ENCODE peak calls at places on chromosomes 3 and 15, in seven cellular contexts. One of them, this sample, is unnamed. For H3K4me1, the result is how much of the 10 kb centered on the place peaks cover.

GRCh38 chr3:46266598-46266997 is 24.3 kb downstream of the CCR3 start:
- ATAC-seq in right cardiac atrium: no peak
- ATAC-seq in A549: no peak
- ATAC-seq in lung: no peak
- ATAC-seq in HCT116: no peak
- ATAC-seq in GM23338: no peak
- ATAC-seq in lower lobe of right lung: no peak
- ATAC-seq in this sample: no peak

GRCh38 chr3:98587654-98588532 is 5.5 kb downstream of the CPOX start:
- ATAC-seq in right cardiac atrium: no peak
- ATAC-seq in A549: no peak
- ATAC-seq in lung: no peak
- ATAC-seq in HCT116: no peak
- ATAC-seq in GM23338: no peak
- ATAC-seq in lower lobe of right lung: no peak
- ATAC-seq in this sample: no peak

GRCh38 chr3:120470870-120471269 is 20.1 kb upstream of the FSTL1 start:
- ATAC-seq in right cardiac atrium: peak
- ATAC-seq in A549: no peak
- ATAC-seq in lung: no peak
- ATAC-seq in HCT116: no peak
- ATAC-seq in GM23338: no peak
- ATAC-seq in lower lobe of right lung: no peak
- ATAC-seq in this sample: peak

GRCh38 chr15:65072617-65073016 is 3.9 kb upstream of the KBTBD13 start:
- ATAC-seq in right cardiac atrium: no peak
- ATAC-seq in A549: no peak
- ATAC-seq in lung: no peak
- ATAC-seq in HCT116: no peak
- ATAC-seq in GM23338: no peak
- ATAC-seq in lower lobe of right lung: no peak
- ATAC-seq in this sample: no peak

GRCh38 chr15:71202712-71203111 is 87.4 kb downstream of the THSD4 start:
- ATAC-seq in right cardiac atrium: no peak
- ATAC-seq in A549: no peak
- ATAC-seq in lung: no peak
- ATAC-seq in HCT116: no peak
- ATAC-seq in GM23338: peak
- ATAC-seq in lower lobe of right lung: no peak
- ATAC-seq in this sample: no peak

GRCh38 chr3:45983865-45984264 is 11.8 kb downstream of the FYCO1 start:
- ATAC-seq in right cardiac atrium: no peak
- ATAC-seq in A549: no peak
- ATAC-seq in lung: no peak
- ATAC-seq in HCT116: no peak
- ATAC-seq in GM23338: no peak
- ATAC-seq in lower lobe of right lung: no peak
- ATAC-seq in this sample: no peak

GRCh38 chr3:40847571-40847992 is 322.8 kb downstream of the ZNF621 start:
- ATAC-seq in right cardiac atrium: peak
- ATAC-seq in A549: peak
- ATAC-seq in lung: no peak
- ATAC-seq in HCT116: no peak
- ATAC-seq in GM23338: peak
- ATAC-seq in lower lobe of right lung: peak
- ATAC-seq in this sample: peak

GRCh38 chr3:150544726-150545125 is 1.6 kb downstream of the SERP1 start:
- ATAC-seq in right cardiac atrium: no peak
- ATAC-seq in A549: no peak
- ATAC-seq in lung: no peak
- ATAC-seq in HCT116: no peak
- ATAC-seq in GM23338: no peak
- ATAC-seq in lower lobe of right lung: no peak
- ATAC-seq in this sample: no peak

GRCh38 chr3:8813411-8813810 is 44.0 kb upstream of the OXTR start:
- ATAC-seq in right cardiac atrium: no peak
- ATAC-seq in A549: no peak
- ATAC-seq in lung: no peak
- ATAC-seq in HCT116: no peak
- ATAC-seq in GM23338: no peak
- ATAC-seq in lower lobe of right lung: no peak
- ATAC-seq in this sample: no peak

GRCh38 chr15:81189583-81190283 is 6.9 kb upstream of the IL16 start:
- ATAC-seq in right cardiac atrium: peak
- ATAC-seq in A549: no peak
- ATAC-seq in lung: peak
- ATAC-seq in HCT116: no peak
- ATAC-seq in GM23338: no peak
- ATAC-seq in lower lobe of right lung: peak
- ATAC-seq in this sample: peak

GRCh38 chr3:133662256-133662773 is 574 bp upstream of the TOPBP1 start:
- ATAC-seq in right cardiac atrium: peak
- ATAC-seq in A549: peak
- ATAC-seq in lung: peak
- ATAC-seq in HCT116: peak
- ATAC-seq in GM23338: peak
- ATAC-seq in lower lobe of right lung: peak
- ATAC-seq in this sample: no peak

GRCh38 chr3:9066141-9066540 is 102.9 kb upstream of the RAD18 start:
- ATAC-seq in right cardiac atrium: no peak
- ATAC-seq in A549: no peak
- ATAC-seq in lung: no peak
- ATAC-seq in HCT116: no peak
- ATAC-seq in GM23338: no peak
- ATAC-seq in lower lobe of right lung: no peak
- ATAC-seq in this sample: no peak

GRCh38 chr15:90407871-90408317 is 19.9 kb downstream of the IQGAP1 start:
- ATAC-seq in right cardiac atrium: no peak
- ATAC-seq in A549: no peak
- ATAC-seq in lung: no peak
- ATAC-seq in HCT116: no peak
- ATAC-seq in GM23338: no peak
- ATAC-seq in lower lobe of right lung: peak
- ATAC-seq in this sample: peak

GRCh38 chr3:48765376-48765775 is 48.4 kb upstream of the IP6K2 start:
- ATAC-seq in right cardiac atrium: no peak
- ATAC-seq in A549: peak
- ATAC-seq in lung: no peak
- ATAC-seq in HCT116: peak
- ATAC-seq in GM23338: peak
- ATAC-seq in lower lobe of right lung: no peak
- ATAC-seq in this sample: no peak

GRCh38 chr3:8702560-8702959 is 31.0 kb upstream of the CAV3 start:
- ATAC-seq in right cardiac atrium: no peak
- ATAC-seq in A549: no peak
- ATAC-seq in lung: no peak
- ATAC-seq in HCT116: peak
- ATAC-seq in GM23338: peak
- ATAC-seq in lower lobe of right lung: no peak
- ATAC-seq in this sample: no peak

DNA sequence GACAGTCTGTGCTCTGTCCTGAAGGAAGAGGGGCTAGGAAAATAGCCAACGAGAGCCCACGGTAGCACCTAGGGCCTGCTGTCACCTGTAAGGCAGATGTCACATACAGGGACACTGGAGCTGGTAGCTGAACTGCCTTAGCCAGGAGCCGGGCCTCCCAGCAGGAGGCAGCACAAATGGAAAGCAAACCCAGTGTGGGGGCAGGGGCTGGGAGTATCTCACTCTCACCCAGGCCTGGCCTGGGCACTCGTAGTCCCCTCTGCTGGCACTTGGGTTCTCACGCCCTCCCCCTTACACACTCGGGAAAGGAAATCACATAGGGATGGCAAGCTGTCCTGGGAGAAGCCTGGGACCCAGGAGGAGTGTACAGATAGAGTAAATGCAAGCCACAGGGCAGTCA is 173.1 kb upstream of the CHRNA7 start:
- ATAC-seq in right cardiac atrium: no peak
- ATAC-seq in A549: peak
- ATAC-seq in lung: no peak
- ATAC-seq in HCT116: peak
- ATAC-seq in GM23338: peak
- ATAC-seq in lower lobe of right lung: no peak
- ATAC-seq in this sample: no peak
- H3K27ac ChIP-seq in right cardiac atrium: no peak
- H3K27ac ChIP-seq in A549: no peak
- H3K27ac ChIP-seq in lung: no peak
- H3K27ac ChIP-seq in HCT116: no peak
- H3K27ac ChIP-seq in GM23338: no peak
- H3K27ac ChIP-seq in lower lobe of right lung: no peak
- H3K27ac ChIP-seq in this sample: no peak

DNA sequence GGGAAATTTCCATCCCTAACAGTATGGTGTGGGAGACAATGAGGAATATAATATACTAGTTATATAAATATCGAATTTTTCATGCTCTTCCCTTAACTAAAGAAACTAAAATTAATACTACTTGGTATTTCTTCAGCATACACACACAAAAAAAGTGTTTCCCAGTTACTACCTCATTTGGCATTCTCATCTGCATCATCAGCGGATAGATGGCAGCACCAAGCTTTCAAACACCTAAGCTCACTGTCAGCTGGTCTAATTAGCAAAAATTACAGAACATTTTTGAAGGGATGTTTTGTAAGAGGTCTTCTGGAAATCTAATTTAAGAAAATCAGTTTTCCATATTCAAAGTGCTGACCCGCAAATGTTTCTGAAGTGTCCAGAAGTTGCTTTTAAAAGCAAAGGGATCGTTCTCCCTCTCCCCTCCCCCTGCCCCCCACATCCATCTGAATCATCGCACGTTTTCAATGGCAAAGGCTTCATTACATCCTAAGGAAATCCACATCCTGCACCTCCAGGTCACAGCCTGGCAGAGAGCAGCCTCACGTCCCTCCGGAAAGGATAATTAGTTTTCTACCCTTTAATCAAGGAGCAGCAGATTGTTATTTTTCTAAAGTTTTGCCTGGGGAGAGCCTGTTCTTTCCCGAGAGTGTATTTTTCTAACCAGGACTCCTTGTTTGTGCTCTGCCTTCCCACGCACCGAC is 86.1 kb upstream of the SPATA12 start:
- ATAC-seq in right cardiac atrium: peak
- ATAC-seq in A549: no peak
- ATAC-seq in lung: no peak
- ATAC-seq in HCT116: no peak
- ATAC-seq in GM23338: no peak
- ATAC-seq in lower lobe of right lung: no peak
- ATAC-seq in this sample: no peak
- H3K4me1 ChIP-seq in right cardiac atrium: under half
- H3K4me1 ChIP-seq in A549: under half
- H3K4me1 ChIP-seq in lung: under half
- H3K4me1 ChIP-seq in HCT116: under half
- H3K4me1 ChIP-seq in GM23338: under half
- H3K4me1 ChIP-seq in lower lobe of right lung: under half
- H3K4me1 ChIP-seq in this sample: under half

GRCh38 chr3:131216340-131216739 is 165.2 kb upstream of the NUDT16 start:
- ATAC-seq in right cardiac atrium: peak
- ATAC-seq in A549: no peak
- ATAC-seq in lung: no peak
- ATAC-seq in HCT116: peak
- ATAC-seq in GM23338: no peak
- ATAC-seq in lower lobe of right lung: no peak
- ATAC-seq in this sample: no peak

GRCh38 chr3:131221731-131222130 is 159.8 kb upstream of the NUDT16 start:
- ATAC-seq in right cardiac atrium: no peak
- ATAC-seq in A549: no peak
- ATAC-seq in lung: no peak
- ATAC-seq in HCT116: no peak
- ATAC-seq in GM23338: no peak
- ATAC-seq in lower lobe of right lung: no peak
- ATAC-seq in this sample: no peak

GRCh38 chr3:131216801-131217200 is 164.8 kb upstream of the NUDT16 start:
- ATAC-seq in right cardiac atrium: peak
- ATAC-seq in A549: peak
- ATAC-seq in lung: no peak
- ATAC-seq in HCT116: peak
- ATAC-seq in GM23338: peak
- ATAC-seq in lower lobe of right lung: no peak
- ATAC-seq in this sample: no peak

GRCh38 chr3:131218196-131218595 is 163.4 kb upstream of the NUDT16 start:
- ATAC-seq in right cardiac atrium: no peak
- ATAC-seq in A549: no peak
- ATAC-seq in lung: no peak
- ATAC-seq in HCT116: peak
- ATAC-seq in GM23338: no peak
- ATAC-seq in lower lobe of right lung: no peak
- ATAC-seq in this sample: no peak

DNA sequence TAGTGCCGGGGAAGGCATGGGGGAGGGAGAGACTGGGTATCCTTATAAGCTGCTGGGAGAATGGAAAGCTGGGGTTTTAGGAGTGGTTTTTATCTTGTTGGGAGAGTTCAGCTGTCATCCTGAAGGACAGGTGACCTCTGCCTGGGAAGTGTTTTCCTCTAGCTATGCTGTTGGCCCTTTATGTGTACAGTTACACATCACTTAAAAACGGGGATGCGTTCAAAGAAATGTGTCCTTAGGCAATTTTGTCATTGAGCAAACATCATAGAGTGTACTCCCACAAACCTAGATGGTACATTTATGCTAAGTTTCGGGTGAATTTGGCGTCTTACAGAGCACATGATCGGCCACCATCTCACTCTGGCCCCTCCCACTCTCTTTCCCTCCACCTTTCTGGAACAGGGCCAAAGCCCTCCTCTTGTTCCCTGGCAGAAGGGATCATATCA is 164.3 kb upstream of the NUDT16 start:
- ATAC-seq in right cardiac atrium: peak
- ATAC-seq in A549: peak
- ATAC-seq in lung: no peak
- ATAC-seq in HCT116: peak
- ATAC-seq in GM23338: no peak
- ATAC-seq in lower lobe of right lung: no peak
- ATAC-seq in this sample: no peak
- H3K27ac ChIP-seq in right cardiac atrium: peak
- H3K27ac ChIP-seq in A549: peak
- H3K27ac ChIP-seq in lung: peak
- H3K27ac ChIP-seq in HCT116: peak
- H3K27ac ChIP-seq in GM23338: no peak
- H3K27ac ChIP-seq in lower lobe of right lung: no peak
- H3K27ac ChIP-seq in this sample: no peak

DNA sequence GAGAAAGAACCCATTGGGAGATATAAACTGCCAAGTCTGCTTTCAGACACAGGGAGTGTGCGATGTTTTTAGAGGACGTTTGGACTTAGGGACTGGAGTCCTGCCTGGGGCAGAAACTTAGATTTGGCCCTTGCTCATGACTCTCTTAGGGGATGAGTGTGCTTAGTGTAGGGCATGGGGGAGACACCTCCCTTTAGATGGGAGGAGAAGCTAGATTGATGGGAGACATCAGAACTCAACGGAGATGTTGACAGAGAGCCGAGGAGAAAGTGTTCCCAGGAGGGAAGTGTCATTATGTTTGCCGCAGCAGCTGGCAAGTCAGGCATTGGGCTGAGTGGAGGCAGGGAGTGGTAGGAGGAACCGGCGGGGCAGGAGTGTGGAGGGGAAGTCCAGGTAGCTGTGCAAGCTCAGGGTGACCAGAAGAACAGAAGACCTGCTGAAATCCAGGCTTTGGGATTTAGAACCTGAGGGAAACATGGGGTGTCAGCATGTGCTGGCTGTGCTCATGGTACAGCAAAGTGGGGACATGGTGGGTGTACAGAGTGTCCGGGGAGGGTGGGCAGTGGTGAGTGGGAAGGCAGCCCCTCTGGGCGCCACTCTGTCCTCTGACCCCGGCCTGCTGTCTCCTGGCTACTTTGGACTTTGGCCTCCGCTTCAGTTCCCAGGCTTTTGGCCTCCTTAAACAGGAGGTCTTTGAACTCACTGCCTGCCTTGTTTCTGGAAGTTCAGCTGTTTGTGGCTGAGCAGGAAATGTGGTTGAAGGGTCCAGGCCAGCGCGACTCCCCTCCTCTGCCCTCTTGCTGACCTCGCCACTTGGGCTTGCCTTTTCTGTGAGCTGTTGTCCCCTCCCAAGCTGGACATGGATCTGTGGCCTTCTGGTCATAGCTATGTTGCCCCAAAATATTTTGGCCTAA is 324.0 kb upstream of the LRRFIP2 start:
- ATAC-seq in right cardiac atrium: peak
- ATAC-seq in A549: no peak
- ATAC-seq in lung: no peak
- ATAC-seq in HCT116: no peak
- ATAC-seq in GM23338: no peak
- ATAC-seq in lower lobe of right lung: no peak
- ATAC-seq in this sample: no peak
- H3K4me1 ChIP-seq in right cardiac atrium: under half
- H3K4me1 ChIP-seq in A549: under half
- H3K4me1 ChIP-seq in lung: under half
- H3K4me1 ChIP-seq in HCT116: under half
- H3K4me1 ChIP-seq in GM23338: under half
- H3K4me1 ChIP-seq in lower lobe of right lung: under half
- H3K4me1 ChIP-seq in this sample: under half

This sample was measured in gastroesophageal sphincter.